ENCODE peak calls at places on chromosomes 6 and 20, in seven cellular contexts. X is tibial artery, F is right lobe of liver, U is heart right ventricle, M is heart left ventricle, K is Panc1, H is SJCRH30. P is an unnamed sample.

GRCh38 chr6:37624606-37625574 is 72.8 kb downstream of the MDGA1 start:
- DNase-seq in X (no peak), F (peak; percentile 67), U (peak; percentile 64), M (peak; percentile 35), K (no peak), H (peak; percentile 61), P (no peak)

GRCh38 chr20:33704197-33704924 is 15.7 kb downstream of the PXMP4 start:
- DNase-seq in X (no peak), F (no peak), U (no peak), M (no peak), K (no peak), H (no peak), P (no peak)

GRCh38 chr20:2285618-2286017 is 10.2 kb upstream of the TGM3 start:
- DNase-seq in X (no peak), F (no peak), U (no peak), M (no peak), K (no peak), H (no peak), P (peak; percentile 25)

GRCh38 chr6:71335544-71335943 is 46.9 kb downstream of the OGFRL1 start:
- DNase-seq in X (no peak), F (no peak), U (no peak), M (no peak), K (no peak), H (no peak), P (no peak)

GRCh38 chr20:43972692-43973091 is 58.0 kb downstream of the TOX2 start:
- DNase-seq in X (no peak), F (peak; percentile 29), U (no peak), M (no peak), K (no peak), H (no peak), P (no peak)

GRCh38 chr6:55943329-55943728 is 67.9 kb upstream of the BMP5 start:
- DNase-seq in X (no peak), F (no peak), U (no peak), M (no peak), K (no peak), H (no peak), P (no peak)

GRCh38 chr6:6515691-6516607 is 72.6 kb upstream of the LY86 start:
- DNase-seq in X (no peak), F (no peak), U (no peak), M (no peak), K (no peak), H (no peak), P (no peak)

GRCh38 chr6:153103256-153103655 is 27.8 kb downstream of the RGS17 start:
- DNase-seq in X (no peak), F (no peak), U (peak; percentile 20), M (peak; percentile 11), K (no peak), H (no peak), P (no peak)

GRCh38 chr20:63314566-63315239 is 21.7 kb downstream of the COL20A1 start:
- DNase-seq in X (peak; percentile 49), F (no peak), U (peak; percentile 6), M (no peak), K (no peak), H (no peak), P (no peak)

GRCh38 chr20:37242503-37242902 is 19.1 kb downstream of the GHRH start:
- DNase-seq in X (no peak), F (peak; percentile 71), U (no peak), M (no peak), K (no peak), H (no peak), P (no peak)

GRCh38 chr6:41967312-41968287 is 26.0 kb upstream of the CCND3 start:
- DNase-seq in X (peak; percentile 12), F (no peak), U (no peak), M (no peak), K (no peak), H (no peak), P (peak; percentile 67)

GRCh38 chr20:56631318-56631989 is 2.3 kb downstream of the TFAP2C start:
- DNase-seq in X (no peak), F (no peak), U (no peak), M (no peak), K (no peak), H (no peak), P (no peak)

GRCh38 chr20:60883517-60883916 is 368.5 kb upstream of the CDH4 start:
- DNase-seq in X (no peak), F (no peak), U (no peak), M (no peak), K (no peak), H (no peak), P (no peak)

GRCh38 chr6:34961574-34961973 is 72.5 kb downstream of the ANKS1A start:
- DNase-seq in X (no peak), F (no peak), U (no peak), M (no peak), K (no peak), H (no peak), P (no peak)

GRCh38 chr6:34961082-34961481 is 72.0 kb downstream of the ANKS1A start:
- DNase-seq in X (no peak), F (no peak), U (no peak), M (no peak), K (no peak), H (no peak), P (no peak)

GRCh38 chr6:34958748-34959147 is 69.7 kb downstream of the ANKS1A start:
- DNase-seq in X (no peak), F (no peak), U (no peak), M (no peak), K (no peak), H (no peak), P (no peak)

GRCh38 chr6:34957184-34957904 is 68.3 kb downstream of the ANKS1A start:
- DNase-seq in X (no peak), F (no peak), U (no peak), M (no peak), K (no peak), H (no peak), P (no peak)

GRCh38 chr6:34959221-34959620 is 70.2 kb downstream of the ANKS1A start:
- DNase-seq in X (no peak), F (no peak), U (no peak), M (no peak), K (no peak), H (no peak), P (no peak)
- H3K27ac ChIP-seq in X (no peak overlapping the region), F (no peak overlapping the region), U (peak overlapping the region; percentile 14), M (no peak overlapping the region), K (no peak overlapping the region), H (no peak overlapping the region), P (no peak overlapping the region)

GRCh38 chr20:8007490-8007889 is 12.1 kb downstream of the TMX4 start:
- DNase-seq in X (no peak), F (no peak), U (no peak), M (no peak), K (no peak), H (no peak), P (no peak)
- H3K27ac ChIP-seq in X (no peak overlapping the region), F (no peak overlapping the region), U (no peak overlapping the region), M (no peak overlapping the region), K (no peak overlapping the region), H (no peak overlapping the region), P (no peak overlapping the region)

GRCh38 chr20:21513181-21513663 is 642 bp downstream of the NKX2-2 start:
- DNase-seq in X (no peak), F (peak; percentile 35), U (no peak), M (no peak), K (no peak), H (no peak), P (no peak)
- H3K27ac ChIP-seq in X (no peak overlapping the region), F (no peak overlapping the region), U (no peak overlapping the region), M (no peak overlapping the region), K (no peak overlapping the region), H (no peak overlapping the region), P (no peak overlapping the region)

DNA sequence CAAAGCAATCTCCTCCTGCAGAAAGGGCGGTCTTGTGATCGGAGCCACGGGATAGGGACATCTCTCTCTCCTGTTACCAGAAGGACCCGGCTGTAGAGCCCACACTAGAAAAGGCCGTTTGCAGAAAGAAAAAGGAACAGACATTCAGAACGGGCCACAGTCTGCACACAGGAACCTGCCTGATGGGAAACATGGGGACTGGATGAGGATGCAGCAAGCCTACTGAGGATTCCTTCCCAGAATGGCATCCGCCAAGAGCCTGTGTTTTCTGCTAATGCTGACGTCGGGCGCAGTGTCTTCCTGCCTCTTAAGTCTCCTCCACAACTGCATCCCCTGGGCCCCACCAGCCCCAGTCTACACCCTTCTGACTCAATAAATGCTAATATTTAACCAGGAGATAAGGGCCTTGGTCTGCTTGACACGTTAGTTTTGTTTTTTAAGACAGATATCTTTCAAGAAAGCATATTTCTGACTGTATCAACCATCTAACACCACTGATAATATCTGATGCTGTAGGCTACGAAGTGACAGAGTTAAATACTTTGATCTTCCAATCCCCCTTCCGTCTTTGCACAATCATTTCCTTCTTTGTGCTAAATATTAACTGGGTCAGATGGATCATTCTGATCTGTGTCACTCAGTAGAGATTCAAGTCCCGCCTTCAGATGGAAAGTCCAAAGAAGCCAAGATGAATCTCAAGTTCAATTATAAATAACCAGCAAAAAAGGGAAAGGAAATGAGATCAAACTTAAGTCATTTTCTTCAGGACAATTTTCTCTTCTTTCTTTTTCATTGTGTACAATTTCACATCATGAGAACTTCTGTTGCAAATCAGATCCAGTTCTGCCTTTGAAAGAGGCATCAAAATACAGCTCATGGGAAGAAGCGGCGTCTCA is 20.7 kb downstream of the FAM50B start:
- DNase-seq in X (no peak), F (no peak), U (no peak), M (no peak), K (no peak), H (no peak), P (no peak)
- H3K27ac ChIP-seq in X (no peak overlapping the region), F (no peak overlapping the region), U (no peak overlapping the region), M (no peak overlapping the region), K (no peak overlapping the region), H (no peak overlapping the region), P (no peak overlapping the region)